ENCODE peak calls at places on chromosome 7, in eight cellular contexts. V, W, G, Y, L, H, S and N are unnamed samples.

GRCh38 chr7:3301831-3302618 is 973 bp downstream of the SDK1 start:
- DNase-seq in V (peak), W (no peak), G (peak), Y (peak), L (peak), H (no peak), S (peak), N (peak)

GRCh38 chr7:92255308-92255707 is 9.5 kb downstream of the ANKIB1 start:
- DNase-seq in V (peak), W (peak), G (no peak), Y (peak), L (peak), H (no peak), S (peak), N (peak)

GRCh38 chr7:43572516-43573049 is 10.3 kb upstream of the STK17A start:
- DNase-seq in V (peak), W (peak), G (no peak), Y (peak), L (peak), H (no peak), S (peak), N (peak)

GRCh38 chr7:42407828-42408227 is 170.8 kb upstream of the GLI3 start:
- DNase-seq in V (no peak), W (no peak), G (no peak), Y (no peak), L (no peak), H (no peak), S (no peak), N (no peak)

GRCh38 chr7:121940907-121941306 is 67.9 kb downstream of the PTPRZ1 start:
- DNase-seq in V (no peak), W (no peak), G (no peak), Y (no peak), L (no peak), H (no peak), S (no peak), N (no peak)

GRCh38 chr7:155620497-155620896 is 24.0 kb upstream of the RBM33 start:
- DNase-seq in V (no peak), W (no peak), G (no peak), Y (no peak), L (no peak), H (no peak), S (no peak), N (no peak)

GRCh38 chr7:31858051-31858450 is 171.0 kb downstream of the PPP1R17 start:
- DNase-seq in V (no peak), W (no peak), G (no peak), Y (no peak), L (no peak), H (no peak), S (no peak), N (peak)

GRCh38 chr7:97174308-97174707 is 56.8 kb downstream of the SDHAF3 start:
- DNase-seq in V (peak), W (no peak), G (no peak), Y (no peak), L (no peak), H (no peak), S (peak), N (no peak)

GRCh38 chr7:96089511-96089910 is 232.4 kb downstream of the SLC25A13 start:
- DNase-seq in V (no peak), W (no peak), G (no peak), Y (no peak), L (no peak), H (no peak), S (no peak), N (no peak)

GRCh38 chr7:28957064-28957821 is 887 bp downstream of the TRIL start:
- DNase-seq in V (peak), W (no peak), G (peak), Y (no peak), L (no peak), H (no peak), S (no peak), N (no peak)

GRCh38 chr7:99674995-99675742 is 4.6 kb downstream of the CYP3A5 start:
- DNase-seq in V (no peak), W (no peak), G (no peak), Y (no peak), L (no peak), H (no peak), S (no peak), N (no peak)

GRCh38 chr7:46972205-46972604 is 609.7 kb downstream of the TNS3 start:
- DNase-seq in V (peak), W (peak), G (no peak), Y (peak), L (peak), H (no peak), S (peak), N (peak)

GRCh38 chr7:151327659-151328058 is 14.0 kb upstream of the NUB1 start:
- DNase-seq in V (no peak), W (peak), G (no peak), Y (peak), L (no peak), H (no peak), S (no peak), N (no peak)

GRCh38 chr7:27098493-27099223 is 2.9 kb upstream of the HOXA1 start:
- DNase-seq in V (peak), W (no peak), G (no peak), Y (no peak), L (no peak), H (no peak), S (peak), N (peak)